ENCODE peak calls at places on chromosomes 4 and X, in ten cellular contexts. N is A549, A is GM10248, H is AG09309, M is HFF-Myc, F is progenitor cell of endocrine pancreas, P is psoas muscle, Q is ascending aorta, J is dorsolateral prefrontal cortex, D is hepatocyte. V is an unnamed sample.
A peak's percentile ranks its signal among the peaks of the same experiment; 100 is the strongest.

GRCh38 chrX:128769511-128769910 is 717.3 kb upstream of the ACTRT1 start:
- DNase-seq in N (no peak), A (no peak), H (no peak), M (no peak), F (no peak), P (no peak), Q (no peak), J (no peak), D (peak; percentile 17), V (no peak)

GRCh38 chr4:21366312-21366711 is 582.3 kb downstream of the KCNIP4 start:
- DNase-seq in N (no peak), A (no peak), H (no peak), M (no peak), F (no peak), P (no peak), Q (no peak), J (no peak), D (no peak), V (no peak)

GRCh38 chrX:153631931-153632611 is 14.9 kb upstream of the DUSP9 start:
- DNase-seq in N (no peak), A (no peak), H (no peak), M (no peak), F (no peak), P (peak; percentile 21), Q (no peak), J (no peak), D (no peak), V (no peak)

GRCh38 chrX:20388594-20388993 is 121.9 kb upstream of the RPS6KA3 start:
- DNase-seq in N (no peak), A (no peak), H (no peak), M (no peak), F (no peak), P (no peak), Q (no peak), J (no peak), D (no peak), V (no peak)

GRCh38 chrX:39011454-39012204 is 210.4 kb downstream of the MID1IP1 start:
- DNase-seq in N (no peak), A (no peak), H (no peak), M (no peak), F (no peak), P (no peak), Q (no peak), J (no peak), D (no peak), V (no peak)

GRCh38 chrX:12814434-12814833 is 23.2 kb downstream of the PRPS2 start:
- DNase-seq in N (peak; percentile 30), A (peak; percentile 57), H (peak; percentile 18), M (peak; percentile 14), F (no peak), P (no peak), Q (no peak), J (no peak), D (peak; percentile 54), V (peak; percentile 28)

GRCh38 chr4:2304321-2304876 is 42.5 kb upstream of the MXD4 start:
- DNase-seq in N (no peak), A (no peak), H (no peak), M (no peak), F (no peak), P (no peak), Q (no peak), J (no peak), D (no peak), V (no peak)

GRCh38 chr4:21780158-21780557 is 168.4 kb downstream of the KCNIP4 start:
- DNase-seq in N (no peak), A (no peak), H (no peak), M (no peak), F (no peak), P (no peak), Q (no peak), J (no peak), D (no peak), V (no peak)

GRCh38 chrX:137432609-137433008 is 133.3 kb upstream of the ZIC3 start:
- DNase-seq in N (no peak), A (no peak), H (no peak), M (no peak), F (no peak), P (no peak), Q (no peak), J (no peak), D (no peak), V (no peak)

GRCh38 chr4:148203056-148203898 is 238.9 kb downstream of the NR3C2 start:
- DNase-seq in N (no peak), A (no peak), H (no peak), M (no peak), F (peak; percentile 21), P (no peak), Q (no peak), J (no peak), D (peak; percentile 46), V (no peak)

GRCh38 chr4:182286936-182287335 is 43.7 kb downstream of the TENM3 start:
- DNase-seq in N (no peak), A (no peak), H (no peak), M (no peak), F (no peak), P (no peak), Q (no peak), J (no peak), D (no peak), V (no peak)

GRCh38 chrX:41889317-41890025 is 33.9 kb downstream of the CASK start:
- DNase-seq in N (peak; percentile 6), A (no peak), H (no peak), M (no peak), F (no peak), P (no peak), Q (no peak), J (no peak), D (no peak), V (no peak)

GRCh38 chrX:29826651-29827206 is 388.6 kb upstream of the MAGEB2 start:
- DNase-seq in N (no peak), A (no peak), H (no peak), M (no peak), F (no peak), P (no peak), Q (no peak), J (no peak), D (no peak), V (no peak)

GRCh38 chr4:925771-926500 is 6.2 kb downstream of the GAK start:
- DNase-seq in N (no peak), A (no peak), H (no peak), M (no peak), F (no peak), P (no peak), Q (no peak), J (no peak), D (no peak), V (no peak)

GRCh38 chrX:72146527-72146926 is 14.8 kb upstream of the RTL5 start:
- DNase-seq in N (no peak), A (no peak), H (no peak), M (no peak), F (no peak), P (no peak), Q (no peak), J (no peak), D (no peak), V (no peak)

GRCh38 chr4:99324978-99325377 is 3.8 kb upstream of the ADH1B start:
- DNase-seq in N (no peak), A (no peak), H (no peak), M (peak; percentile 16), F (no peak), P (peak; percentile 80), Q (no peak), J (no peak), D (peak; percentile 26), V (no peak)

GRCh38 chr4:15378055-15378454 is 49.8 kb upstream of the C1QTNF7 start:
- DNase-seq in N (no peak), A (no peak), H (no peak), M (no peak), F (no peak), P (no peak), Q (no peak), J (no peak), D (no peak), V (no peak)

GRCh38 chrX:24391843-24392242 is 31.4 kb downstream of the SUPT20HL1 start:
- DNase-seq in N (no peak), A (no peak), H (no peak), M (no peak), F (no peak), P (no peak), Q (no peak), J (no peak), D (no peak), V (no peak)

GRCh38 chr4:104475652-104476051 is 19.0 kb downstream of the CXXC4 start:
- DNase-seq in N (no peak), A (no peak), H (no peak), M (no peak), F (no peak), P (no peak), Q (no peak), J (no peak), D (no peak), V (no peak)

GRCh38 chr4:114316789-114317188 is 281.8 kb upstream of the UGT8 start:
- DNase-seq in N (no peak), A (no peak), H (no peak), M (no peak), F (no peak), P (no peak), Q (no peak), J (no peak), D (no peak), V (no peak)
- TF ChIP-seq CTCF in N (no peak), A (no peak), H (no peak), M (no peak), F (no peak), P (no peak), Q (no peak), J (no peak), D (no peak), V (no peak)

GRCh38 chr4:185718578-185719492 is 93.2 kb downstream of the SORBS2 start:
- DNase-seq in N (no peak), A (no peak), H (no peak), M (no peak), F (no peak), P (no peak), Q (no peak), J (no peak), D (peak; percentile 32), V (no peak)
- TF ChIP-seq CTCF in N (no peak), A (no peak), H (no peak), M (no peak), F (no peak), P (no peak), Q (no peak), J (no peak), D (no peak), V (no peak)

GRCh38 chr4:61984260-61984909 is 784.3 kb downstream of the ADGRL3 start:
- DNase-seq in N (no peak), A (no peak), H (no peak), M (no peak), F (no peak), P (no peak), Q (no peak), J (no peak), D (no peak), V (no peak)
- TF ChIP-seq CTCF in N (no peak), A (no peak), H (no peak), M (no peak), F (no peak), P (no peak), Q (no peak), J (no peak), D (peak; percentile 2), V (no peak)

DNA sequence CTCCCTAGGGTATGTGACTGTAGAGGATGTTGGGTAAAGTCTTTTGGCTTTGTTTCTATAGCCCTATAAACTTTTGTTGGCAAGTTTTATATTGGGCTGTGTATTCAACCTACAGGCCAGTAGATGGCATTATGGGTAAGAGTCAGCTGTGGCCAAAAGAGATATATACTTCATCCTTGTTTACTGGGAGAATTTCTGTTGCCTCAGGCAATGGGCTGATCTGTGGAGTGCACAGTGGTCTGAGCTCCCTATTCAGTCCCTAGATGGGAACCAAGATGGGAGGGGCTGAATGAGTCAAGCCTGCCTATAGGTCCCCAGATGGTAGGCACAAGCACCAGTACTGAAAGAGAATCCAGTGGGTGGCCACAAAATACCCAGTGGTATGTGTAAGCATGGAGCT is 580.6 kb downstream of the EPHA5 start:
- DNase-seq in N (no peak), A (no peak), H (no peak), M (no peak), F (no peak), P (no peak), Q (no peak), J (no peak), D (peak; percentile 10), V (no peak)
- TF ChIP-seq CTCF in N (no peak), A (no peak), H (peak; percentile 8), M (no peak), F (peak; percentile 38), P (no peak), Q (no peak), J (no peak), D (peak; percentile 35), V (peak; percentile 49)